ENCODE peak calls at places on chromosomes 4 and X, in seven cellular contexts. C, W, Q, Z, B, E and Y are unnamed samples.

GRCh38 chrX:87409113-87409841 is 108.3 kb upstream of the KLHL4 start:
- DNase-seq in Q (peak; percentile 68), W (peak; percentile 75), B (peak; percentile 1), E (no peak), Z (no peak), C (no peak), Y (no peak)

GRCh38 chr4:139833131-139833930 is 167.7 kb downstream of the MGST2 start:
- DNase-seq in Q (no peak), B (no peak), E (no peak), W (no peak), Z (no peak), C (no peak), Y (no peak)

GRCh38 chrX:9586992-9587392 is 122.1 kb downstream of the TBL1X start:
- DNase-seq in E (no peak), Q (no peak), B (peak; percentile 10), W (no peak), C (no peak), Z (no peak), Y (no peak)

GRCh38 chrX:72142931-72143709 is 11.4 kb upstream of the RTL5 start:
- DNase-seq in B (no peak), Q (no peak), W (no peak), C (no peak), Z (no peak), E (no peak), Y (no peak)

GRCh38 chrX:4708970-4709760 is 995.7 kb upstream of the PRKX start:
- DNase-seq in W (no peak), C (no peak), Z (no peak), E (no peak), B (no peak), Q (no peak), Y (no peak)

GRCh38 chr4:168550071-168550766 is 53.4 kb downstream of the PALLD start:
- DNase-seq in Z (no peak), W (no peak), B (no peak), Q (no peak), E (no peak), C (no peak), Y (no peak)

GRCh38 chr4:110510955-110511544 is 35.1 kb downstream of the ENPEP start:
- DNase-seq in Z (no peak), E (peak; percentile 12), W (no peak), C (peak; percentile 67), B (peak; percentile 74), Q (peak; percentile 45), Y (no peak)

GRCh38 chr4:57462843-57463242 is 352.7 kb upstream of the IGFBP7 start:
- DNase-seq in Q (no peak), B (no peak), E (no peak), W (no peak), Z (no peak), C (no peak), Y (no peak)

GRCh38 chrX:153444333-153445011 is 1.4 kb downstream of the TREX2 start:
- DNase-seq in W (no peak), Q (no peak), C (no peak), E (no peak), Z (no peak), B (no peak), Y (no peak)

GRCh38 chrX:56368962-56369361 is 136.8 kb downstream of the KLF8 start:
- DNase-seq in B (no peak), W (no peak), E (no peak), Z (no peak), Q (no peak), C (no peak), Y (no peak)

GRCh38 chr4:175641053-175641452 is 171.0 kb downstream of the GPM6A start:
- DNase-seq in E (no peak), Z (no peak), W (no peak), B (no peak), Q (no peak), C (no peak), Y (no peak)

GRCh38 chrX:15882704-15883539 is 28.3 kb upstream of the AP1S2 start:
- DNase-seq in Z (no peak), W (no peak), E (no peak), B (peak; percentile 59), C (no peak), Q (peak; percentile 60), Y (no peak)

GRCh38 chr4:101050088-101050835 is 297.1 kb downstream of the PPP3CA start:
- DNase-seq in Q (no peak), E (no peak), C (no peak), W (no peak), B (no peak), Z (no peak), Y (no peak)

GRCh38 chrX:48703642-48704481 is 7.3 kb downstream of the SUV39H1 start:
- DNase-seq in Z (no peak), C (no peak), Q (peak; percentile 94), E (no peak), B (peak; percentile 59), W (no peak), Y (no peak)

GRCh38 chr4:4267981-4268380 is 20.0 kb upstream of the TMEM128 start:
- DNase-seq in E (no peak), C (no peak), W (no peak), Z (no peak), B (no peak), Q (no peak), Y (no peak)

DNA sequence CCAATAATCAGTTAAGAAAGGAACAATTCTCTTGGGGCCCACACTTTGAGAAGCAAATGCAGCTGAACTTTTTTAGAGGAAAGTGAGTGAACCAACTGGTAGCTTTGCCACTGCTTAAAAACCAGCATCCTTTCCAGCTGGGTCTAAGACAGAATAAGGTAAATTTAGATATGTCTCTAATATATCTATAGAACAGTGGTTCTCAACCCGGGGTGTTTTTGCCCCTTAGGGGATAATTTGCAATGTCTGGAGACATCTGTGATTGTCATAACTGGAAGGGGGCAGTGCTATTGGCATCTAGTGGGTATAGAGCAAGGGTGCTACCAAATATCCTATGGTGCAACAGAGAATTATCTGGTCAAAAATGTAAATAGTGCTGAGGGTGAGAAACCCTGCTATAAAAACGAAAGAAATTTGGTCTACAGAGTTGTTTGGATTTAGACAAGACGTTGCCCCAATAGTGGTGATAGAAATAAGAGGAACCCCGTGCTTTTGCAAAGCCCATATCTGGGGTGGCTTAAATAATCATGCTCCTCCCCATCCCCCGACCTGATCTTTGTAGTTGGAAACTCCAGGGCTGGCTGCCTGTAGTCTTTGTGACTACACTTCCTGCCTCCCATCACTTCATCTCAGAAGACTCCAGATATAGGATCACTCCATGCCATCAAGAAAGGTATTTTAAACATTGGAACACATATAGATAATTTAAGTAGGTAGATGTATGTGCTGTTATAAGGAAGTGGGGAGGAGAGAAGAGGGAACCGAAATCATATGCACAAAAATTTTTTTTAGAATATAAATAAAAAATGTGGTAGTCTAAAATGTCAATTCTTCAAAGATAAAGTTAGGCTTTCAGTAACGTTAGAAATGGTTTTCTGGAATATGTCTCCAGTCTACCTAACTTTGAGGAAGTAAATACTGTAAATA is at the start of gene TLR7:
- DNase-seq in E (no peak), Z (no peak), C (no peak), B (no peak), Q (no peak), W (no peak), Y (no peak)
- H3K4me3 ChIP-seq in E (no peak within 1 kb of the TSS), Z (no peak within 1 kb of the TSS), C (no peak within 1 kb of the TSS), B (no peak within 1 kb of the TSS), Q (no peak within 1 kb of the TSS), W (no peak within 1 kb of the TSS), Y (no peak within 1 kb of the TSS)

DNA sequence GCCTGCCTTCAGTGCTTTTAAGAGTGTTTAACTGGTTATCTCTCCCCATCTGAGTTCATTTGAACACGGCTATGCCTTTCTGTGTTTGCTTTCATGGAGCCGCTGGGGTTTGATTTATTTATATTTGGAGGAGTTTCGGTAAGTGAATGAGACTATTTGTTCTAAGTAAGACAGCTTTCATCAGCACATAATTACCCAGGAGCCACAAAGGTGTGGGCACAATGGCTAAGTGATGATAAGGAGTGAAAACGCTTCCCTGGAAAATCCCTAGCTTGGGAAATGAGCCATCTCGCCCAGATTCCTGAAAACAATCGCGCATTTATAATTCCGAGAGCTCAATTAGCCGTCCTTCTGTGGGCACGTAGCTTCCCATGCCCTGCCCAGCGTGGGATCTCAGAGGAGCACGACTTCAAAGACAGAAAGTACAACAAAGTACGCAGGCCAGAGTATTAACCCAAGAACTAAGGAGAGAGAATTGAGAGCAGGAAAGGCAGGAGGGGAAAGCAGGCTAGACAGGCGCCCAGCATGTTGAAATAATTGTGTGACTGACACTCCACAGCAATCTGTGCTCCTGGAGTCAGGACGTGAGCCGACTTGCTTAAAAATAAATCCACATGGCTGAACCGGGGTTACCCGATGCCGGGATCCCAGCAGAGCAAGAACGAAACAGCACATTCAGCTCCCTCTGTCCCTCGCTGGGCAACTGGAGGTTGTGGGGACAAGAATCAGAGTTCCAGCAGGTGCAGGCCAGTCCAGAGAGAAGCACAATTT is 99.0 kb downstream of the DHRSX start:
- DNase-seq in W (no peak), C (no peak), B (no peak), E (no peak), Q (peak; percentile 97), Z (no peak), Y (no peak)
- H3K4me3 ChIP-seq in W (no peak overlapping the region), C (no peak overlapping the region), B (no peak overlapping the region), E (no peak overlapping the region), Q (no peak overlapping the region), Z (no peak overlapping the region), Y (no peak overlapping the region)

DNA sequence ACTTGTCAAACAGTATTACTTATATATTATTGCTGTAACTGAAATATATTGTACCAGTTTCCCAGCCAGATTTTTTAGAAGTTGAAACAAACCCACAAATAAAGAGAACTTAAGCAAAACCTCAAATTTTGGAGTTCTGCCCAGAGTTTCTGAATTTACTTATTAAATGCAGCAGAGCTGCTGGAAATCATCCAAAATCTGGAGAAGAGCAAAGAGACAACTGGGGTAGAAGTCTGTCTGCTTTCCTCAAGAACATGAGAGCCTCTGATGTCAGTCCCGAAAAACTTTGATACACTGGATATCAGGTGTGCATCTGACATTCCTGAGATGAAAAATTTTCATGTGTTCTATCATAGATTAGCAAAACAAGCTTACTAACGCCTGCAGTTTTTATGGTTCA is 325.9 kb downstream of the NR3C2 start:
- DNase-seq in E (no peak), Q (no peak), Z (no peak), B (no peak), C (peak; percentile 31), W (no peak), Y (no peak)
- H3K4me3 ChIP-seq in E (no peak overlapping the region), Q (no peak overlapping the region), Z (no peak overlapping the region), B (no peak overlapping the region), C (no peak overlapping the region), W (no peak overlapping the region), Y (no peak overlapping the region)

GRCh38 chr4:133150643-133151300 is 1.7 kb downstream of the PCDH10 start:
- DNase-seq in W (no peak), C (no peak), Q (no peak), B (peak; percentile 58), Z (no peak), E (no peak), Y (peak; percentile 47)

GRCh38 chr4:133152330-133152791 is 3.3 kb downstream of the PCDH10 start:
- DNase-seq in C (no peak), W (no peak), B (peak; percentile 23), Z (no peak), E (no peak), Q (no peak), Y (no peak)

GRCh38 chr4:133151681-133152329 is 2.7 kb downstream of the PCDH10 start:
- DNase-seq in B (peak; percentile 70), W (no peak), C (no peak), Q (no peak), Z (no peak), E (no peak), Y (peak; percentile 83)

GRCh38 chr4:133149932-133150642 is 993 bp downstream of the PCDH10 start:
- DNase-seq in Q (no peak), E (no peak), W (no peak), Z (no peak), B (no peak), C (no peak), Y (no peak)

DNA sequence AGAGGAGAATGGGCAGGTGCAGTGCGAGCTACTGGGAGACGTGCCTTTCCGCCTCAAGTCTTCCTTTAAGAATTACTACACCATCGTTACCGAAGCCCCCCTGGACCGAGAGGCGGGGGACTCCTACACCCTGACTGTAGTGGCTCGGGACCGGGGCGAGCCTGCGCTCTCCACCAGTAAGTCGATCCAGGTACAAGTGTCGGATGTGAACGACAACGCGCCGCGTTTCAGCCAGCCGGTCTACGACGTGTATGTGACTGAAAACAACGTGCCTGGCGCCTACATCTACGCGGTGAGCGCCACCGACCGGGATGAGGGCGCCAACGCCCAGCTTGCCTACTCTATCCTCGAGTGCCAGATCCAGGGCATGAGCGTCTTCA is 2.2 kb downstream of the PCDH10 start:
- DNase-seq in B (peak; percentile 39), C (no peak), E (no peak), Q (no peak), Z (no peak), W (no peak), Y (peak; percentile 58)
- H3K4me3 ChIP-seq in B (peak overlapping the region; percentile 50), C (no peak overlapping the region), E (no peak overlapping the region), Q (no peak overlapping the region), Z (no peak overlapping the region), W (peak overlapping the region; percentile 7), Y (peak overlapping the region; percentile 81)